ENCODE peak calls at places on chromosome 15, in four cellular contexts. One of them, this sample, is unnamed.

GRCh38 chr15:38134252-38134651 is 118.4 kb upstream of the SPRED1 start:
- DNase-seq in HepG2: no peak
- DNase-seq in GM12878: no peak
- DNase-seq in WTC11: no peak
- DNase-seq in this sample: no peak

GRCh38 chr15:63254991-63255390 is 22.4 kb upstream of the APH1B start:
- DNase-seq in HepG2: no peak
- DNase-seq in GM12878: no peak
- DNase-seq in WTC11: no peak
- DNase-seq in this sample: no peak

GRCh38 chr15:74835312-74835823 is 7.6 kb downstream of the ULK3 start:
- DNase-seq in HepG2: peak
- DNase-seq in GM12878: no peak
- DNase-seq in WTC11: peak
- DNase-seq in this sample: peak

GRCh38 chr15:86059851-86060250 is 19.8 kb upstream of the AGBL1 start:
- DNase-seq in HepG2: no peak
- DNase-seq in GM12878: no peak
- DNase-seq in WTC11: no peak
- DNase-seq in this sample: no peak

GRCh38 chr15:51696566-51696965 is 15.3 kb downstream of the SCG3 start:
- DNase-seq in HepG2: no peak
- DNase-seq in GM12878: no peak
- DNase-seq in WTC11: no peak
- DNase-seq in this sample: no peak

GRCh38 chr15:98154863-98155262 is 194.4 kb downstream of the ARRDC4 start:
- DNase-seq in HepG2: no peak
- DNase-seq in GM12878: no peak
- DNase-seq in WTC11: no peak
- DNase-seq in this sample: no peak

GRCh38 chr15:25693321-25694237 is 169.5 kb downstream of the ATP10A start:
- DNase-seq in HepG2: peak
- DNase-seq in GM12878: no peak
- DNase-seq in WTC11: peak
- DNase-seq in this sample: peak

GRCh38 chr15:33675246-33675645 is 293.1 kb upstream of the CHRM5 start:
- DNase-seq in HepG2: no peak
- DNase-seq in GM12878: no peak
- DNase-seq in WTC11: no peak
- DNase-seq in this sample: peak

GRCh38 chr15:100353469-100353868 is 11.7 kb upstream of the ADAMTS17 start:
- DNase-seq in HepG2: no peak
- DNase-seq in GM12878: no peak
- DNase-seq in WTC11: no peak
- DNase-seq in this sample: no peak

GRCh38 chr15:25670025-25670554 is 193.0 kb downstream of the ATP10A start:
- DNase-seq in HepG2: no peak
- DNase-seq in GM12878: no peak
- DNase-seq in WTC11: peak
- DNase-seq in this sample: no peak

GRCh38 chr15:74787251-74788041 is 5.6 kb downstream of the CSK start:
- DNase-seq in HepG2: no peak
- DNase-seq in GM12878: peak
- DNase-seq in WTC11: peak
- DNase-seq in this sample: peak

GRCh38 chr15:31615643-31616415 is 289.2 kb downstream of the KLF13 start:
- DNase-seq in HepG2: no peak
- DNase-seq in GM12878: no peak
- DNase-seq in WTC11: no peak
- DNase-seq in this sample: no peak

GRCh38 chr15:85174521-85174920 is 192.9 kb downstream of the PDE8A start:
- DNase-seq in HepG2: no peak
- DNase-seq in GM12878: no peak
- DNase-seq in WTC11: no peak
- DNase-seq in this sample: no peak

GRCh38 chr15:53160092-53160704 is 370.1 kb upstream of the ONECUT1 start:
- DNase-seq in HepG2: peak
- DNase-seq in GM12878: no peak
- DNase-seq in WTC11: no peak
- DNase-seq in this sample: no peak

GRCh38 chr15:77656294-77656693 is 23.6 kb upstream of the LINGO1 start:
- DNase-seq in HepG2: no peak
- DNase-seq in GM12878: no peak
- DNase-seq in WTC11: no peak
- DNase-seq in this sample: no peak

GRCh38 chr15:82898961-82899360 is 53.6 kb downstream of the HOMER2 start:
- DNase-seq in HepG2: no peak
- DNase-seq in GM12878: no peak
- DNase-seq in WTC11: no peak
- DNase-seq in this sample: no peak

GRCh38 chr15:99708563-99708962 is 24.7 kb downstream of the LYSMD4 start:
- DNase-seq in HepG2: no peak
- DNase-seq in GM12878: no peak
- DNase-seq in WTC11: no peak
- DNase-seq in this sample: peak

GRCh38 chr15:97576916-97577645 is 383.4 kb upstream of the ARRDC4 start:
- DNase-seq in HepG2: no peak
- DNase-seq in GM12878: no peak
- DNase-seq in WTC11: no peak
- DNase-seq in this sample: no peak

GRCh38 chr15:31332020-31332680 is 5.5 kb downstream of the KLF13 start:
- DNase-seq in HepG2: no peak
- DNase-seq in GM12878: no peak
- DNase-seq in WTC11: no peak
- DNase-seq in this sample: no peak

GRCh38 chr15:74845208-74845568 is 2.2 kb upstream of the ULK3 start:
- DNase-seq in HepG2: no peak
- DNase-seq in GM12878: no peak
- DNase-seq in WTC11: no peak
- DNase-seq in this sample: no peak

GRCh38 chr15:74173545-74174215 is at the start of gene ISLR:
- DNase-seq in HepG2: no peak
- DNase-seq in GM12878: no peak
- DNase-seq in WTC11: peak
- DNase-seq in this sample: no peak

GRCh38 chr15:56767315-56767714 is 34.0 kb upstream of the ZNF280D start:
- DNase-seq in HepG2: no peak
- DNase-seq in GM12878: no peak
- DNase-seq in WTC11: no peak
- DNase-seq in this sample: no peak

GRCh38 chr15:44738340-44738984 is 2.1 kb downstream of the TRIM69 start:
- DNase-seq in HepG2: peak
- DNase-seq in GM12878: no peak
- DNase-seq in WTC11: no peak
- DNase-seq in this sample: peak

GRCh38 chr15:101043911-101044624 is 124.9 kb downstream of the LRRK1 start:
- DNase-seq in HepG2: no peak
- DNase-seq in GM12878: no peak
- DNase-seq in WTC11: no peak
- DNase-seq in this sample: no peak

GRCh38 chr15:29126821-29127461 is 142.7 kb downstream of the NSMCE3 start:
- DNase-seq in HepG2: no peak
- DNase-seq in GM12878: no peak
- DNase-seq in WTC11: peak
- DNase-seq in this sample: peak

GRCh38 chr15:62989366-62990055 is 53.0 kb upstream of the TPM1 start:
- DNase-seq in HepG2: no peak
- DNase-seq in GM12878: no peak
- DNase-seq in WTC11: no peak
- DNase-seq in this sample: no peak

GRCh38 chr15:99085413-99086326 is 19.2 kb upstream of the SYNM start:
- DNase-seq in HepG2: no peak
- DNase-seq in GM12878: no peak
- DNase-seq in WTC11: no peak
- DNase-seq in this sample: no peak

GRCh38 chr15:99635145-99635544 is 69.4 kb downstream of the MEF2A start:
- DNase-seq in HepG2: no peak
- DNase-seq in GM12878: no peak
- DNase-seq in WTC11: no peak
- DNase-seq in this sample: no peak

GRCh38 chr15:38553071-38553470 is 11.5 kb downstream of the RASGRP1 start:
- DNase-seq in HepG2: no peak
- DNase-seq in GM12878: no peak
- DNase-seq in WTC11: no peak
- DNase-seq in this sample: no peak

DNA sequence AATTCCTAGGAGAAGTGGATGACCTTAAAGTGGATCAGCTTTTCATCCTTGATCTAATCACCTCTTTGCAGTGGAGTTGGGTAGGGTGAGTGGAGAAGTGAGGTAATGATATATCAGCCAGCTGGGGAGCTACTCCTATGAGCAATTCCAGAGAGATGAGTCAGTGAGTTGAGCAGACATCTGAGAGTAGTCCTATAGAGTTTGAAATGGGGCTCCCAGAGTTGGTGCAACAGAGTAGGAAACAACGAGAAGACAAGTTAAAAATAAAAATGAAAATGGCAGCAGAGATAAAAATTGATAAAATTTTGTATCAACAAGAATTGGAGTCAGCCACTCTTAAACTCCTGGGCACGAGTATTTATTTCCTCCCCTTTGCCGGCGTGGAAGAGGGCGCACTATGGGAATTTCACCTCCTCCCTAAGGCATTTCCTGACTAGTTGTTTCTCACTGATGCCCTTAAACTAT is 150.8 kb upstream of the DPH6 start:
- DNase-seq in HepG2: peak
- DNase-seq in GM12878: no peak
- DNase-seq in WTC11: no peak
- DNase-seq in this sample: peak
- TF ChIP-seq ETV6 in HepG2: no peak
- TF ChIP-seq ETV6 in GM12878: no peak
- TF ChIP-seq ETV6 in WTC11: no peak
- TF ChIP-seq ETV6 in this sample: no peak

GRCh38 chr15:90885432-90886290 is 1.4 kb downstream of the FES start:
- DNase-seq in HepG2: no peak
- DNase-seq in GM12878: no peak
- DNase-seq in WTC11: peak
- DNase-seq in this sample: peak
- TF ChIP-seq ETV6 in HepG2: no peak
- TF ChIP-seq ETV6 in GM12878: no peak
- TF ChIP-seq ETV6 in WTC11: no peak
- TF ChIP-seq ETV6 in this sample: no peak

GRCh38 chr15:40264321-40265153 is 18.3 kb downstream of the ANKRD63 start:
- DNase-seq in HepG2: no peak
- DNase-seq in GM12878: no peak
- DNase-seq in WTC11: no peak
- DNase-seq in this sample: peak

GRCh38 chr15:40265355-40265754 is 17.5 kb downstream of the ANKRD63 start:
- DNase-seq in HepG2: no peak
- DNase-seq in GM12878: no peak
- DNase-seq in WTC11: no peak
- DNase-seq in this sample: no peak

GRCh38 chr15:40265875-40266274 is 17.0 kb downstream of the ANKRD63 start:
- DNase-seq in HepG2: no peak
- DNase-seq in GM12878: no peak
- DNase-seq in WTC11: no peak
- DNase-seq in this sample: no peak

GRCh38 chr15:40267670-40268069 is 15.2 kb downstream of the ANKRD63 start:
- DNase-seq in HepG2: no peak
- DNase-seq in GM12878: no peak
- DNase-seq in WTC11: no peak
- DNase-seq in this sample: no peak

DNA sequence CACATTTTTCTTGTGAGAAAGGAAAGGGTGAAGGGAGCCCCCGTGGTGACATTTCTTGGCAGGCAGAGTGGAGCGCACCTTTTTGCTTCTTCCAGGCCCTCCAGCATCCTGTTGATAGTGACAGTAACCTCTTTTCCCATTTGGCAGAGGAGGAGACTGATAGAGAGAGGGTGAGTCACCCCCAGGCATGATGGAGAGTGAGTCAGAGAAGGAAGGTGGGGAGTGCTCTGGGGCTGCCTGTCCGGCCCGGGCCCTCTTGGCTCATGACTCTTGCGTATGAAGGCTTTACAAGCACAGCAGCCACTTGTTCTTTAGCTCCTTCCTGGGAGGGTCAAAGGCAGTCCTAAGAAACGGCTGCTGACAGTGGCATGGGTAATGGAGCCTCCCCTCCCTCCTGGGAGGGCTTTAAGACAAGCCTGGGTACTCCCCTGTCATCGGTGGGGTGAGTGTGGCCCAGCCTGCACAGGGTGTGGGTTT is 16.0 kb downstream of the ANKRD63 start:
- DNase-seq in HepG2: peak
- DNase-seq in GM12878: no peak
- DNase-seq in WTC11: no peak
- DNase-seq in this sample: peak
- TF ChIP-seq ETV6 in HepG2: no peak
- TF ChIP-seq ETV6 in GM12878: no peak
- TF ChIP-seq ETV6 in WTC11: no peak
- TF ChIP-seq ETV6 in this sample: no peak

GRCh38 chr15:91787198-91787597 is 66.3 kb upstream of the SLCO3A1 start:
- DNase-seq in HepG2: no peak
- DNase-seq in GM12878: no peak
- DNase-seq in WTC11: no peak
- DNase-seq in this sample: no peak
- TF ChIP-seq ETV6 in HepG2: no peak
- TF ChIP-seq ETV6 in GM12878: no peak
- TF ChIP-seq ETV6 in WTC11: no peak
- TF ChIP-seq ETV6 in this sample: no peak

GRCh38 chr15:79089890-79090486 is 592 bp downstream of the RASGRF1 start:
- DNase-seq in HepG2: no peak
- DNase-seq in GM12878: no peak
- DNase-seq in WTC11: peak
- DNase-seq in this sample: no peak
- TF ChIP-seq ETV6 in HepG2: no peak
- TF ChIP-seq ETV6 in GM12878: no peak
- TF ChIP-seq ETV6 in WTC11: no peak
- TF ChIP-seq ETV6 in this sample: no peak

DNA sequence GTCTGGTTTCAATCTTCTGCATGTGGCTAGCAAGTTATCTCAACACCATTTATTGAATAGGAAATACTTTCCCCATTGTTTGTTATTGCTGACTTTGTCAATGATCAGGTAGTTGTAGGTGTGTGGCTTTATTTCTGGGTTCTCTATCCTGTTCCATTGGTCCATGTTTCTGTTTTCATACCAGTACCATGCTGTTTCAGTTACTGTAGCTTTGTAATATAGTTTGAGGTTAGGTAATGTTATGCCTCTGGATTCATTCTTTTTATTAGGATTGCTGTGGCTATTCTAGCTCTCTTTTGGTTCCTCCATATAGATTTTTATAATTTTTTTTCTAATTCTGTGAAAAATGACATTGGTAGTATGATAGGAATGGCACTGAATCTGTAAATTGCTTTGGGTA is 58.3 kb downstream of the LRRC49 start:
- DNase-seq in HepG2: no peak
- DNase-seq in GM12878: no peak
- DNase-seq in WTC11: no peak
- DNase-seq in this sample: no peak
- TF ChIP-seq ETV6 in HepG2: no peak
- TF ChIP-seq ETV6 in GM12878: no peak
- TF ChIP-seq ETV6 in WTC11: no peak
- TF ChIP-seq ETV6 in this sample: no peak

DNA sequence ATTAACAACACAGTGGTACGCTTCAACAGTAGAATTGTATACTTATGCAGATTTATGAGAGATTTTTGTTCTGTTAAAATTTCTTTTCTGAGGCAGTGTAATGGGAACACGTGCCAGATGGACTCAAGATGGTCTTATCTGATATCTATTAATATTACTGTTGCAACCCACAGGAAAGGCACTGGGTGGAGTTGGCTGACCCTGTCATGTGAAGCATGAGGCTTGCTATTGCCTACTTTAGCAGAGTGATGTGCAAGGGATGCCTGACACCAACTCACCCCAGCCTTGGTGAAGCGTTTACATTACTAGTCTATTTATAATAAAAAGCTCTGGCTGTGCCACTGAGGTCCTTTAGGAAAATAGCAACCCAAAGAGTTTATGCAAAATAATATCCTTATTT is 19.7 kb upstream of the ARNT2 start:
- DNase-seq in HepG2: no peak
- DNase-seq in GM12878: no peak
- DNase-seq in WTC11: no peak
- DNase-seq in this sample: no peak
- TF ChIP-seq ETV6 in HepG2: no peak
- TF ChIP-seq ETV6 in GM12878: no peak
- TF ChIP-seq ETV6 in WTC11: no peak
- TF ChIP-seq ETV6 in this sample: no peak